ENCODE peak calls at places on chromosome 10, in seven cellular contexts. L is RWPE2; F is left ventricle myocardium inferior; J is heart right ventricle; K is H9; Q is CD8-positive, alpha-beta memory T cell; A is uterus. N is an unnamed sample. For H3K4me1, the result is how much of the 10 kb centered on the place peaks cover.

GRCh38 chr10:88108115-88108610 is 244.7 kb downstream of the PTEN start:
- DNase-seq in L (no peak), Q (no peak), A (no peak), J (peak), K (no peak), F (no peak), N (no peak)

GRCh38 chr10:48253970-48254657 is 20.4 kb downstream of the FRMPD2 start:
- DNase-seq in F (no peak), Q (no peak), K (no peak), J (no peak), L (no peak), A (no peak), N (peak)

GRCh38 chr10:96721207-96721572 is 876 bp upstream of the PIK3AP1 start:
- DNase-seq in A (no peak), Q (no peak), J (no peak), K (peak), F (no peak), L (no peak), N (no peak)

GRCh38 chr10:48782321-48782720 is 97.6 kb downstream of the WDFY4 start:
- DNase-seq in F (no peak), L (no peak), J (no peak), A (no peak), K (no peak), Q (no peak), N (peak)

GRCh38 chr10:72056113-72056512 is 32.2 kb downstream of the SPOCK2 start:
- DNase-seq in L (no peak), Q (no peak), K (no peak), F (peak), J (no peak), A (no peak), N (no peak)

GRCh38 chr10:98000346-98000745 is 30.1 kb downstream of the CRTAC1 start:
- DNase-seq in A (no peak), Q (no peak), F (no peak), K (no peak), L (no peak), J (no peak), N (peak)

GRCh38 chr10:16967866-16968721 is 150.9 kb upstream of the RSU1 start:
- DNase-seq in J (peak), A (no peak), K (peak), Q (no peak), L (no peak), F (no peak), N (no peak)

GRCh38 chr10:34889004-34889869 is 74.1 kb upstream of the PARD3 start:
- DNase-seq in F (no peak), Q (no peak), K (no peak), L (no peak), A (no peak), J (no peak), N (no peak)

GRCh38 chr10:94183666-94184264 is 179.0 kb downstream of the NOC3L start:
- DNase-seq in J (no peak), A (no peak), K (no peak), F (no peak), Q (no peak), L (peak), N (no peak)

GRCh38 chr10:62769574-62770242 is 34.8 kb upstream of the ADO start:
- DNase-seq in J (no peak), Q (no peak), L (no peak), K (no peak), A (no peak), F (no peak), N (no peak)

GRCh38 chr10:3783721-3784432 is 1.1 kb downstream of the KLF6 start:
- DNase-seq in J (peak), F (peak), A (peak), K (peak), L (no peak), Q (peak), N (no peak)

GRCh38 chr10:5976689-5977470 is 463 bp downstream of the IL15RA start:
- DNase-seq in A (peak), F (peak), Q (peak), L (no peak), K (peak), J (peak), N (no peak)

GRCh38 chr10:19917756-19918478 is 101.7 kb downstream of the PLXDC2 start:
- DNase-seq in J (no peak), Q (no peak), K (no peak), A (no peak), F (no peak), L (no peak), N (no peak)

GRCh38 chr10:112304460-112304859 is 21.3 kb downstream of the TECTB start:
- DNase-seq in J (no peak), L (no peak), K (no peak), A (no peak), Q (no peak), F (no peak), N (no peak)

GRCh38 chr10:6567203-6567703 is 12.8 kb downstream of the PRKCQ start:
- DNase-seq in J (no peak), L (no peak), Q (no peak), A (no peak), K (no peak), F (no peak), N (no peak)

GRCh38 chr10:81548160-81548559 is 326.8 kb upstream of the NRG3 start:
- DNase-seq in F (no peak), A (no peak), L (no peak), K (peak), Q (no peak), J (no peak), N (no peak)

GRCh38 chr10:80144302-80145131 is 12.0 kb downstream of the PLAC9 start:
- DNase-seq in L (no peak), J (no peak), A (no peak), F (no peak), Q (peak), K (peak), N (peak)

GRCh38 chr10:36423821-36424248 is 701.6 kb upstream of the ANKRD30A start:
- DNase-seq in A (peak), K (no peak), Q (no peak), J (no peak), L (no peak), F (no peak), N (no peak)

GRCh38 chr10:127990846-127991542 is 84.1 kb downstream of the PTPRE start:
- DNase-seq in K (no peak), F (no peak), J (peak), L (no peak), A (no peak), Q (no peak), N (no peak)

GRCh38 chr10:21534611-21535493 is 820 bp downstream of the MLLT10 start:
- DNase-seq in A (peak), J (peak), K (peak), L (no peak), Q (peak), F (peak), N (no peak)

GRCh38 chr10:3889961-3890522 is 105.0 kb upstream of the KLF6 start:
- DNase-seq in F (no peak), L (no peak), K (no peak), A (no peak), Q (no peak), J (no peak), N (no peak)

GRCh38 chr10:51879238-51879637 is 179.8 kb upstream of the CSTF2T start:
- DNase-seq in F (no peak), K (no peak), Q (no peak), J (peak), A (peak), L (no peak), N (no peak)

GRCh38 chr10:112790030-112790429 is 160.0 kb upstream of the TCF7L2 start:
- DNase-seq in Q (no peak), F (no peak), J (no peak), K (no peak), A (no peak), L (no peak), N (no peak)

GRCh38 chr10:5514226-5514881 is 10.4 kb upstream of the CALML3 start:
- DNase-seq in L (no peak), Q (no peak), A (no peak), F (no peak), K (no peak), J (no peak), N (no peak)

GRCh38 chr10:70786799-70787415 is 1.7 kb upstream of the TBATA start:
- DNase-seq in A (no peak), Q (no peak), L (no peak), F (no peak), J (no peak), K (no peak), N (peak)

GRCh38 chr10:63603709-63604445 is 82.7 kb downstream of the REEP3 start:
- DNase-seq in A (no peak), J (no peak), K (no peak), F (no peak), L (no peak), Q (no peak), N (no peak)

GRCh38 chr10:34010891-34011290 is 676.4 kb upstream of the NRP1 start:
- DNase-seq in A (no peak), K (no peak), L (no peak), Q (no peak), F (no peak), J (no peak), N (no peak)

GRCh38 chr10:52308251-52309031 is 5.6 kb upstream of the DKK1 start:
- DNase-seq in Q (no peak), F (peak), K (peak), J (peak), L (no peak), A (peak), N (no peak)

GRCh38 chr10:72353028-72353962 is 1.4 kb downstream of the DNAJB12 start:
- DNase-seq in K (no peak), F (no peak), A (no peak), J (no peak), L (no peak), Q (no peak), N (peak)

GRCh38 chr10:33129181-33129928 is 171.3 kb upstream of the ITGB1 start:
- DNase-seq in L (peak), A (no peak), Q (no peak), J (peak), K (no peak), F (peak), N (no peak)

GRCh38 chr10:15478429-15478828 is 107.3 kb upstream of the FAM171A1 start:
- DNase-seq in A (no peak), K (peak), F (no peak), Q (no peak), L (no peak), J (no peak), N (no peak)

GRCh38 chr10:50653142-50653541 is 29.4 kb upstream of the SGMS1 start:
- DNase-seq in F (no peak), L (no peak), J (no peak), K (no peak), A (no peak), Q (no peak), N (no peak)

GRCh38 chr10:30439931-30440330 is 5.9 kb downstream of the MAP3K8 start:
- DNase-seq in A (no peak), F (no peak), Q (no peak), L (no peak), J (no peak), K (no peak), N (no peak)

GRCh38 chr10:79096514-79096913 is 27.7 kb downstream of the ZMIZ1 start:
- DNase-seq in K (no peak), Q (no peak), A (no peak), J (no peak), F (no peak), L (no peak), N (no peak)
- H3K4me1 ChIP-seq in K (under half), Q (under half), A (under half), J (half or more), F (half or more), L (under half), N (half or more)

GRCh38 chr10:122207596-122207995 is 63.5 kb upstream of the BTBD16 start:
- DNase-seq in K (no peak), A (no peak), F (no peak), Q (no peak), J (no peak), L (no peak), N (no peak)

GRCh38 chr10:122207135-122207534 is 64.0 kb upstream of the BTBD16 start:
- DNase-seq in F (no peak), L (no peak), A (no peak), Q (no peak), J (no peak), K (no peak), N (no peak)

GRCh38 chr10:122201401-122201800 is 69.7 kb upstream of the BTBD16 start:
- DNase-seq in Q (no peak), K (no peak), F (no peak), J (no peak), A (no peak), L (no peak), N (no peak)

GRCh38 chr10:122206471-122207065 is 64.5 kb upstream of the BTBD16 start:
- DNase-seq in A (no peak), L (no peak), Q (no peak), K (no peak), J (no peak), F (no peak), N (no peak)

DNA sequence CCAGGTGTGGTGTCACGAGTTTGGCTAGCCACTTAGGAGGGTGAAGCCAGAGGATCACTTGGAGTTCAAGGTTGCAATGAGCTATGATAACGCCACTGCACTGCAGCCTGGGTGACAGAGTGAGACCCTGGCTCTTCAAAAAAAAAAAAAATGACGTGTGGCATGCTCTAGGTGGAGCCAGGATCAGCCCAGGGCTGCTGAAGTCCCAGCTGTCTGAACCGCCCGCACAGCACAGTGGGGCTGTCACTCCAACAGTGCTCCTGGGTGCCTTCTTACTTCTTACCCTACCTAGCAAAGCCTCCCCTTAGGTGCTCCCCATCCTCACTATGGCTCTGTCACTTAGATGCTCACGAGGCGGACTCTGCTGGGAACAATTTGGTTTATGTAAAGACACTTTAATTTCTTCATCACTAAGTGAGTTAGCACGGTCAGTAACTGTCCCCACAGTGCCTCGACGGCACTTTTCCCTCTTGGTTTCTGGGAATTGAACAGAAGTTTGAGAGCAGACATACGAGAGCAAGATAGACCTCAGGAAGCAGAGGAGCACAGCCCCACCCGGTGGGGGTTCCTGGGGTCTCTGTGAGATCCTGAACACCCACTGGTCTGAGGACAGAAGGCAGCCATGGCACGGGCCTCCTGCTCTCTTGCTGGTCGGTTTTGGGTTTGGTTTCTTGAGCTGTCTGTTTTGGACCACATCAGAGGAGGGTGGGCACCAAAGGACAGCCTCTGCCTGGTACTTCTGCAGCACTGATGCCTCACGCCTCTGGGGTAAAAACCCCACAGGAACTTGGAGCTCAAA is 66.2 kb upstream of the BTBD16 start:
- DNase-seq in J (no peak), L (no peak), Q (no peak), F (no peak), K (no peak), A (no peak), N (no peak)
- H3K4me1 ChIP-seq in J (under half), L (under half), Q (under half), F (half or more), K (under half), A (under half), N (under half)

GRCh38 chr10:8047452-8048280 is 6.8 kb upstream of the GATA3 start:
- DNase-seq in J (no peak), A (no peak), F (no peak), L (no peak), Q (no peak), K (no peak), N (no peak)

GRCh38 chr10:8049874-8050560 is 4.5 kb upstream of the GATA3 start:
- DNase-seq in A (no peak), Q (no peak), K (peak), L (no peak), J (no peak), F (no peak), N (no peak)

GRCh38 chr10:8050561-8051108 is 3.9 kb upstream of the GATA3 start:
- DNase-seq in Q (peak), F (no peak), L (no peak), J (no peak), K (no peak), A (no peak), N (no peak)

GRCh38 chr10:8048281-8049008 is 6.0 kb upstream of the GATA3 start:
- DNase-seq in L (no peak), F (no peak), A (no peak), J (no peak), K (no peak), Q (peak), N (no peak)

GRCh38 chr10:8049151-8049873 is 5.2 kb upstream of the GATA3 start:
- DNase-seq in Q (no peak), L (no peak), A (no peak), F (no peak), J (no peak), K (no peak), N (no peak)
- H3K4me1 ChIP-seq in Q (half or more), L (under half), A (under half), F (half or more), J (half or more), K (under half), N (half or more)

GRCh38 chr10:132497083-132497680 is 40.4 kb upstream of the INPP5A start:
- DNase-seq in A (peak), F (no peak), Q (no peak), J (no peak), K (peak), L (peak), N (no peak)
- H3K4me1 ChIP-seq in A (under half), F (under half), Q (under half), J (under half), K (under half), L (under half), N (under half)

DNA sequence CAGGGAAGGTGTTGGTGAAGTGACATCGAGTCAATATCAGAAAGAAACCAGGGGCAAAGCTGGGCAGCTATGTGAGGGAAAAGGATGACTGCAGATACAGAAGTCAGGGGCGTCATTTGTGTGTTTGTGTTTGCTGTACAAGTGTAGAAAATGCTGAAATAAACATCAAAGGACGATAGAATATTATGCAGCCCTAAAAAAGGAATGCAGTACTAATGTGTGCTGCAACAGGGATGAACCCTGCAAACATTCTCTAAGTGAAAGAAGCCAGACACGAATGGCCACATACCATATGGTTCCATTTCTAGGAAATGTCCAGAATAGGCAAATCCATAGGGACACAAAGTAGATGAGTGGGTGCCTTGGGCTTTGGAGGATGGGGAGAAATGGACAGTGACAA is 133.9 kb downstream of the PRPF18 start:
- DNase-seq in J (no peak), Q (no peak), A (no peak), L (no peak), K (no peak), F (no peak), N (no peak)
- H3K4me1 ChIP-seq in J (under half), Q (under half), A (under half), L (under half), K (under half), F (half or more), N (under half)

DNA sequence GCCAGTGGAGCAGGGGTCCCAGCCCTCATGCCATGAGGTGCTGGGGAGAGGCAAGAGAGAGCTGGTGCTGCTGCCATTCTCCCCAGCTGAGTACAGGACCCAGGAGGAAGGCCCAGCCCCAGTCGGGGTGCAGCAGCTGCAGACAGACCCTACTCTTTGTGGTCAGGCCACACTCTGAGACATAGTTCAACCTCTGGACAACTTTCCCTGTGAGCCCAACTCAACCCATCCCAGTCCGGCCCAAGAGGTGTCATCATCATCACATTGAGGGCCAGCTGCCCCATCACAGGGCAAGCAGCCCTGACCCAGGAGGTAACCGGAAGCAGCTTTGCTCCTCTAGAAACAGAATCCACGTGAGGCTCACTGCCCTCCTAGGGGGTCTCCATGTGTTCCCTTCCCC is 133.8 kb upstream of the KCNMA1 start:
- DNase-seq in L (no peak), K (no peak), Q (no peak), A (no peak), F (no peak), J (no peak), N (no peak)
- H3K4me1 ChIP-seq in L (under half), K (under half), Q (under half), A (under half), F (under half), J (under half), N (under half)

GRCh38 chr10:11663763-11664555 is 52.5 kb upstream of the USP6NL start:
- DNase-seq in F (no peak), A (no peak), J (no peak), K (no peak), Q (no peak), L (peak), N (no peak)
- H3K4me1 ChIP-seq in F (under half), A (under half), J (under half), K (under half), Q (under half), L (under half), N (under half)